ENCODE peak calls at places on chromosomes 6 and 20, in seven cellular contexts. S, Z, L, N, V, J and G are unnamed samples.
A peak's percentile ranks its signal among the peaks of the same experiment; 100 is the strongest.

GRCh38 chr6:32371204-32371603 is 499 bp downstream of the TSBP1 start:
- DNase-seq in S (no peak), Z (no peak), L (no peak), N (no peak), V (no peak), J (no peak), G (peak; percentile 76)

GRCh38 chr6:6758915-6759654 is 170.6 kb downstream of the LY86 start:
- DNase-seq in S (peak; percentile 79), Z (peak; percentile 40), L (peak; percentile 32), N (no peak), V (peak; percentile 47), J (peak; percentile 13), G (peak; percentile 64)

GRCh38 chr6:35071347-35071994 is 69.7 kb downstream of the TCP11 start:
- DNase-seq in S (no peak), Z (no peak), L (no peak), N (no peak), V (no peak), J (no peak), G (no peak)

GRCh38 chr6:167719920-167720319 is 106.8 kb upstream of the AFDN start:
- DNase-seq in S (no peak), Z (no peak), L (no peak), N (no peak), V (no peak), J (no peak), G (no peak)

GRCh38 chr20:44576297-44576696 is 6.1 kb upstream of the PKIG start:
- DNase-seq in S (peak; percentile 59), Z (peak; percentile 21), L (no peak), N (no peak), V (no peak), J (no peak), G (peak; percentile 76)

GRCh38 chr20:49356676-49357075 is 78.8 kb upstream of the ZNFX1 start:
- DNase-seq in S (no peak), Z (no peak), L (no peak), N (no peak), V (no peak), J (no peak), G (no peak)

GRCh38 chr6:84776392-84776791 is 12.0 kb upstream of the TBX18 start:
- DNase-seq in S (no peak), Z (no peak), L (no peak), N (no peak), V (no peak), J (no peak), G (no peak)

GRCh38 chr6:291697-292505 is at the start of gene DUSP22:
- DNase-seq in S (peak; percentile 100), Z (peak; percentile 80), L (peak; percentile 45), N (no peak), V (peak; percentile 100), J (peak; percentile 81), G (peak; percentile 83)

GRCh38 chr6:167819640-167820039 is 7.1 kb upstream of the AFDN start:
- DNase-seq in S (no peak), Z (no peak), L (no peak), N (no peak), V (no peak), J (no peak), G (no peak)

GRCh38 chr20:43446361-43446879 is 11.3 kb upstream of the SRSF6 start:
- DNase-seq in S (no peak), Z (no peak), L (no peak), N (no peak), V (peak; percentile 79), J (no peak), G (no peak)

GRCh38 chr6:297571-298232 is 5.4 kb downstream of the DUSP22 start:
- DNase-seq in S (no peak), Z (no peak), L (no peak), N (no peak), V (no peak), J (no peak), G (no peak)

GRCh38 chr20:32289661-32290431 is 12.4 kb downstream of the KIF3B start:
- DNase-seq in S (no peak), Z (peak; percentile 100), L (no peak), N (no peak), V (no peak), J (no peak), G (no peak)

GRCh38 chr6:166809721-166810120 is 146.6 kb downstream of the RNASET2 start:
- DNase-seq in S (no peak), Z (no peak), L (no peak), N (no peak), V (no peak), J (no peak), G (no peak)

GRCh38 chr6:46451343-46451742 is 39.9 kb downstream of the RCAN2 start:
- DNase-seq in S (no peak), Z (no peak), L (no peak), N (no peak), V (no peak), J (no peak), G (no peak)

GRCh38 chr6:137227872-137228302 is 8.7 kb upstream of the IFNGR1 start:
- DNase-seq in S (no peak), Z (no peak), L (no peak), N (no peak), V (no peak), J (no peak), G (no peak)

GRCh38 chr6:149095842-149096241 is 221.7 kb upstream of the TAB2 start:
- DNase-seq in S (no peak), Z (no peak), L (no peak), N (no peak), V (no peak), J (no peak), G (no peak)

GRCh38 chr6:149094934-149095341 is 222.6 kb upstream of the TAB2 start:
- DNase-seq in S (no peak), Z (no peak), L (no peak), N (no peak), V (no peak), J (no peak), G (no peak)

GRCh38 chr6:149093643-149094042 is 223.9 kb upstream of the TAB2 start:
- DNase-seq in S (no peak), Z (no peak), L (no peak), N (no peak), V (no peak), J (no peak), G (no peak)

GRCh38 chr6:149097794-149098193 is 219.7 kb upstream of the TAB2 start:
- DNase-seq in S (no peak), Z (no peak), L (no peak), N (no peak), V (no peak), J (no peak), G (no peak)

DNA sequence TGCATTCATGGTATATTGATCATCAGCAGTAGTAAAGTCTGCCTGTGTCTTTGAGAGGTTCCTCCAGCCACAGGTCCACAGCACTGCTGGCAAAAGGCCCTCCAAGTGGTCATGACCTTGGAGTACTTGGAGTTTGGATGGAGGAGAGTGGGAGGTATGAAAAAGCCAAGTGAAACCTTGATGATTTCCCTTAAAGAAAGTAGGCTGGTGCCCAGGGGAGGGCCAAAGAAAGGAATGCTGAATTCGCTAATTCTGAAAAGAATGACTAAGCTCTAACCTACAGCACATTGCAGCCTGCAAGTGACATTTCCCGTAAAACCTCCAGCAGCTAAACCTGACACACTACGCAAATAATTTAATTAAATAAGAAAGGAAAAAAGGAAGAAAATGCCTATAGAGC is 223.4 kb upstream of the TAB2 start:
- DNase-seq in S (no peak), Z (no peak), L (no peak), N (peak; percentile 7), V (no peak), J (no peak), G (no peak)
- TF ChIP-seq MAX in S (no peak), Z (no peak), L (no peak), N (no peak), V (no peak), J (no peak), G (no peak)

GRCh38 chr6:56790424-56790823 is 147.7 kb upstream of the DST start:
- DNase-seq in S (no peak), Z (no peak), L (no peak), N (no peak), V (no peak), J (no peak), G (peak; percentile 64)
- H3K79me2 ChIP-seq in S (no peaks in the 10 kb centered on the region), Z (no peaks in the 10 kb centered on the region), L (peaks cover 77% of the 10 kb centered on the region), N (peaks cover 80% of the 10 kb centered on the region), V (peaks cover 98% of the 10 kb centered on the region), J (peaks cover 68% of the 10 kb centered on the region), G (peaks cover 47% of the 10 kb centered on the region)

GRCh38 chr6:129710722-129711631 is 1.0 kb upstream of the ARHGAP18 start:
- DNase-seq in S (no peak), Z (no peak), L (no peak), N (no peak), V (no peak), J (no peak), G (no peak)
- TF ChIP-seq MAX in S (no peak), Z (no peak), L (no peak), N (no peak), V (no peak), J (no peak), G (no peak)

GRCh38 chr20:35632539-35633115 is 17.0 kb downstream of the SPAG4 start:
- DNase-seq in S (no peak), Z (no peak), L (no peak), N (no peak), V (no peak), J (no peak), G (no peak)
- H3K79me2 ChIP-seq in S (peaks cover 20% of the 10 kb centered on the region), Z (peaks cover 52% of the 10 kb centered on the region), L (peaks cover 35% of the 10 kb centered on the region), N (peaks cover 33% of the 10 kb centered on the region), V (peaks cover 52% of the 10 kb centered on the region), J (no peaks in the 10 kb centered on the region), G (peaks cover 12% of the 10 kb centered on the region)

GRCh38 chr20:20085071-20085470 is 32.7 kb downstream of the CFAP61 start:
- DNase-seq in S (no peak), Z (no peak), L (no peak), N (no peak), V (no peak), J (no peak), G (no peak)
- TF ChIP-seq MAX in S (no peak), Z (no peak), L (no peak), N (no peak), V (no peak), J (no peak), G (no peak)

GRCh38 chr20:4985658-4986057 is 15.7 kb downstream of the SLC23A2 start:
- DNase-seq in S (no peak), Z (no peak), L (no peak), N (no peak), V (peak; percentile 61), J (peak; percentile 24), G (no peak)
- H3K79me2 ChIP-seq in S (no peaks in the 10 kb centered on the region), Z (peaks cover 84% of the 10 kb centered on the region), L (peaks cover 69% of the 10 kb centered on the region), N (peaks cover 5% of the 10 kb centered on the region), V (peaks cover 23% of the 10 kb centered on the region), J (no peaks in the 10 kb centered on the region), G (peaks cover 8% of the 10 kb centered on the region)